ENCODE peak calls at places on chromosomes 3 and 15, in four cellular contexts. One of them, this sample, is unnamed.

GRCh38 chr3:33392703-33393125 is 47.5 kb downstream of the UBP1 start:
- DNase-seq in NB4: no peak
- DNase-seq in HepG2: no peak
- DNase-seq in A549: peak
- DNase-seq in this sample: no peak

GRCh38 chr3:134904333-134904771 is 109.3 kb downstream of the EPHB1 start:
- DNase-seq in NB4: no peak
- DNase-seq in HepG2: no peak
- DNase-seq in A549: no peak
- DNase-seq in this sample: no peak

GRCh38 chr15:93929375-93930094 is 301.8 kb upstream of the MCTP2 start:
- DNase-seq in NB4: no peak
- DNase-seq in HepG2: no peak
- DNase-seq in A549: no peak
- DNase-seq in this sample: peak

GRCh38 chr3:66433522-66433782 is 67.4 kb downstream of the LRIG1 start:
- DNase-seq in NB4: no peak
- DNase-seq in HepG2: no peak
- DNase-seq in A549: no peak
- DNase-seq in this sample: no peak

GRCh38 chr15:40118473-40118872 is 9.8 kb upstream of the BMF start:
- DNase-seq in NB4: no peak
- DNase-seq in HepG2: no peak
- DNase-seq in A549: no peak
- DNase-seq in this sample: no peak

GRCh38 chr3:106341090-106341489 is 472.3 kb upstream of the CBLB start:
- DNase-seq in NB4: no peak
- DNase-seq in HepG2: no peak
- DNase-seq in A549: no peak
- DNase-seq in this sample: no peak

GRCh38 chr3:64867204-64867603 is 179.4 kb upstream of the ADAMTS9 start:
- DNase-seq in NB4: no peak
- DNase-seq in HepG2: no peak
- DNase-seq in A549: no peak
- DNase-seq in this sample: no peak

GRCh38 chr15:51332211-51333147 is 5.9 kb downstream of the CYP19A1 start:
- DNase-seq in NB4: peak
- DNase-seq in HepG2: no peak
- DNase-seq in A549: no peak
- DNase-seq in this sample: no peak

GRCh38 chr15:89814112-89814742 is 425 bp downstream of the ANPEP start:
- DNase-seq in NB4: peak
- DNase-seq in HepG2: no peak
- DNase-seq in A549: no peak
- DNase-seq in this sample: no peak

GRCh38 chr15:60101416-60101815 is 97.3 kb downstream of the FOXB1 start:
- DNase-seq in NB4: no peak
- DNase-seq in HepG2: no peak
- DNase-seq in A549: no peak
- DNase-seq in this sample: no peak

GRCh38 chr3:136070334-136070733 is 104.8 kb downstream of the PPP2R3A start:
- DNase-seq in NB4: no peak
- DNase-seq in HepG2: no peak
- DNase-seq in A549: no peak
- DNase-seq in this sample: no peak

GRCh38 chr3:138438896-138439295 is 4.5 kb downstream of the ESYT3 start:
- DNase-seq in NB4: peak
- DNase-seq in HepG2: no peak
- DNase-seq in A549: no peak
- DNase-seq in this sample: no peak

GRCh38 chr15:21267686-21268395 is 172.5 kb downstream of the POTEB3 start:
- DNase-seq in NB4: no peak
- DNase-seq in HepG2: no peak
- DNase-seq in A549: peak
- DNase-seq in this sample: no peak

GRCh38 chr3:14487086-14487485 is 53.1 kb downstream of the GRIP2 start:
- DNase-seq in NB4: no peak
- DNase-seq in HepG2: no peak
- DNase-seq in A549: no peak
- DNase-seq in this sample: no peak

GRCh38 chr3:4507010-4507596 is 14.0 kb downstream of the ITPR1 start:
- DNase-seq in NB4: no peak
- DNase-seq in HepG2: peak
- DNase-seq in A549: no peak
- DNase-seq in this sample: no peak

GRCh38 chr3:172710709-172711456 is at the start of gene NCEH1:
- DNase-seq in NB4: peak
- DNase-seq in HepG2: peak
- DNase-seq in A549: peak
- DNase-seq in this sample: peak

GRCh38 chr3:16509721-16510619 is 3.5 kb downstream of the RFTN1 start:
- DNase-seq in NB4: no peak
- DNase-seq in HepG2: no peak
- DNase-seq in A549: no peak
- DNase-seq in this sample: no peak

GRCh38 chr3:16301490-16301889 is 36.5 kb downstream of the OXNAD1 start:
- DNase-seq in NB4: no peak
- DNase-seq in HepG2: no peak
- DNase-seq in A549: no peak
- DNase-seq in this sample: no peak

GRCh38 chr3:150739200-150739863 is 23.6 kb downstream of the SIAH2 start:
- DNase-seq in NB4: no peak
- DNase-seq in HepG2: peak
- DNase-seq in A549: no peak
- DNase-seq in this sample: no peak

GRCh38 chr3:5317572-5317971 is 130.1 kb downstream of the EDEM1 start:
- DNase-seq in NB4: peak
- DNase-seq in HepG2: peak
- DNase-seq in A549: no peak
- DNase-seq in this sample: no peak

GRCh38 chr15:59532770-59533379 is 78.7 kb upstream of the GCNT3 start:
- DNase-seq in NB4: peak
- DNase-seq in HepG2: peak
- DNase-seq in A549: peak
- DNase-seq in this sample: peak

GRCh38 chr3:97432914-97433313 is 331.6 kb upstream of the ARL6 start:
- DNase-seq in NB4: no peak
- DNase-seq in HepG2: no peak
- DNase-seq in A549: no peak
- DNase-seq in this sample: no peak

GRCh38 chr3:78875851-78876250 is 891.9 kb downstream of the ROBO1 start:
- DNase-seq in NB4: no peak
- DNase-seq in HepG2: no peak
- DNase-seq in A549: no peak
- DNase-seq in this sample: no peak

DNA sequence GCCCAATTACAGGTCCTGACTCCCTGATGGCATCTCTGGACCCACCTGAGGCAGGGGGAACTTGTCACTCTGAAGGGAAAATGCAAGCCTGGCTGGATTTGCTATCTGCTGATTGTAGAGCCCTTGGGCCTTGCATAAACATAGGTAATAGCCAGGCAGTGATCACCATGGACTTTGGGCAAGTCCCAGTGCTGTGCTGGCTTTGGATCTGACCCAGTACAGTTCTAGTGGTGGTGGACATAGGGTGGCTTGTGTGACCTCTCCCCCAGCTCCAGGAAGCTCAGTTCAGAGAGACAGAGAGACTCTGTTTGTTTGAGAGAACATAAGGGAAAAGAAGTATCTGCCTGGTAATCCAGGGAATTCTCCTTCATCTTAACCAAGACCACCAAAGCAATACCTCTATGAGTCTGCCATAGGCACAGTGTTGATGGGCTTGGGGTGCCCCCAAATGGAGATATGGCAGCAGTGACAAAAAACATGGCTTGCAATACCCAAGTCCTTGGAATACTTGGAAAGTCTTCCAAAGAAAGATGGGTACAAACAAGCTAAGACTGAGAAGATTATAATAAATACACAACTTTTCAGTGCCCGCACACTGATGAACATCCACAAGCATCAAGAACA is 348.5 kb downstream of the PYDC2 start:
- DNase-seq in NB4: no peak
- DNase-seq in HepG2: peak
- DNase-seq in A549: no peak
- DNase-seq in this sample: no peak
- TF ChIP-seq CTCF in NB4: no peak
- TF ChIP-seq CTCF in HepG2: peak
- TF ChIP-seq CTCF in A549: no peak
- TF ChIP-seq CTCF in this sample: no peak

DNA sequence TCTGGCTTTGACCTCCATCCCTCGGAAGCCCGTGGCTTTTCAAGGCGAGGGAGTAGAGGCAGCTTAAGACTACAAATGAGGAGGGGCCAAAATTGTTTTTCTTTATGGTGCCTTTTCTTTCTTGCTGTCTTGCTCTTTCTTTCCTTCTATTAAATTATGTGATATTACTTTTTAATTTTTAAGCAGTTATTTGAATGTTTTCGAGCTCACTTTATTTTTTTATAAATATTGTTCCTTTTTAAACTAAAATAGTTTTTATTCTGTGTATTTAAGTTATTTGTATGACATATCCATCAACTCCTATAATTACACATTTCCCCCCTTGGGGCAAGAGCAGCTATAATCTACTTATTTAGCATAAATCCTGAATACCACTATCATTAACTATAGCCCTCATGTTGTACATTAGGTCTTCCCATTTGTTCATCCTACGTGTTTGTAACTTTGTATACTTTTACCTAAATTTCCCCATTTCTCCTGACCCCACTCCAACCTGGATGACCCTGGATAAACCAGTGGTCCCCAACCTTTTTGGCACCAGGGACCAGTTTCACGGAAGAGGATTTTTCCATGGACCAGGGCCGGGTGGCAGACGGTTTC is 622 bp upstream of the PLSCR1 start:
- DNase-seq in NB4: no peak
- DNase-seq in HepG2: no peak
- DNase-seq in A549: no peak
- DNase-seq in this sample: no peak
- H3K4me3 ChIP-seq in NB4: peak
- H3K4me3 ChIP-seq in HepG2: peak
- H3K4me3 ChIP-seq in A549: peak
- H3K4me3 ChIP-seq in this sample: peak

DNA sequence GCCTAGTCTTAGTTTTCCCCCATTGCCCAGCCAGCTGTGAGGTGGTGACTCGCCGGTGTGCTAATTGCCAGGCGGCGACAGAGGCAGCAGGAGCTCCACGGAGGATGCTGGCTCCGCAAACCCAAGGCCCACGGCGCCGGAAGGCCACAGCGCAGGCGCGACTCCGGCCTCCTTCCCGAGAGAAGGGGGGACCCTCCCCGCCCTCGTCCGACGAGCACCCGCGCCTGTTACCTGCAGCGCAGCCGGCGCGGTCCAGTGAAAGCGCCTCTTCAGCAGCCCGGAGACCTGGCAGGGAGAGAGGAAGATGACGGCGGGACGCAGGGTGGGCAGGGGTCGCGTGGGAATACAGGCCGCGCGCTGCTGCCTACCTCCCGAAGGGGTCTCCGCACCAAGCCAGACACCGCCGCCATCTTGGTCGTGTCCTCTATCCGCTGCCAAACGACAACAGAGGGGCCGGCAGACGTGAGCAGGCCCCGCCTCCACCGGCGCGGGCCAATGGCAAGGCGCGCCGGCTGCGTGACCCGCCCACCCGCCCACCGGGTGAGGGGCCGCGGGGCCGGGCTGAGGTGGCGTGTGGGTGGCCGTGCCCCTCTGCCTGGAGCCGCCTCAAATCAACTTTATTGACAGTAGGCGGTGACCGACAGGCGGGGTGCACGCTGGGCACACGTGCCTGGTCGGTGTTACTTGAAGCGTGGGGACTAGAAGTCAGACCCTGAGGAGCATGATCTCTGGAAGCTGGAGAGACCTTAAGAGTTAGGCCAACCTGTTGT is at the start of gene PDHB:
- DNase-seq in NB4: peak
- DNase-seq in HepG2: peak
- DNase-seq in A549: peak
- DNase-seq in this sample: peak
- TF ChIP-seq POLR2A in NB4: peak
- TF ChIP-seq POLR2A in HepG2: peak
- TF ChIP-seq POLR2A in A549: peak
- TF ChIP-seq POLR2A in this sample: peak

DNA sequence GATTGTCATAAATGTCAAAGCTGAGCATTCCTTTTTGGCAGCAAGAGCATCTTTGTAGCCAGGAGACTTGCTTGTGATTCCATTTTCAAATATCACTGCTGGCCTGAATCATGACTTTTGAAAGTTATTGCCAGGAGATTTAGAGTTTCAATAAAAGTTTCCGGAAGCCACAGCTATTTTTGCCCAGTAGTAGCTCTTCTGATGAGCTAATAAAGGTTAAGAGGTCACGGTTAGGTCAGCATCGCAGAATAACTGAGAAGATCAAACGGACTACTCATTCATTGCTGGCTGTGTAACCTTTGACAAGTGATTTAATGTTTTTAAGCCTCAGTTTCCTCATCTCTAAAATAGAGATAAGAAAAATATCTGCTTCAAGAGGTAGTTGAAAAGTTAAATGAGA is 105.1 kb upstream of the ETV5 start:
- DNase-seq in NB4: no peak
- DNase-seq in HepG2: no peak
- DNase-seq in A549: no peak
- DNase-seq in this sample: no peak
- TF ChIP-seq CTCF in NB4: no peak
- TF ChIP-seq CTCF in HepG2: no peak
- TF ChIP-seq CTCF in A549: no peak
- TF ChIP-seq CTCF in this sample: no peak

DNA sequence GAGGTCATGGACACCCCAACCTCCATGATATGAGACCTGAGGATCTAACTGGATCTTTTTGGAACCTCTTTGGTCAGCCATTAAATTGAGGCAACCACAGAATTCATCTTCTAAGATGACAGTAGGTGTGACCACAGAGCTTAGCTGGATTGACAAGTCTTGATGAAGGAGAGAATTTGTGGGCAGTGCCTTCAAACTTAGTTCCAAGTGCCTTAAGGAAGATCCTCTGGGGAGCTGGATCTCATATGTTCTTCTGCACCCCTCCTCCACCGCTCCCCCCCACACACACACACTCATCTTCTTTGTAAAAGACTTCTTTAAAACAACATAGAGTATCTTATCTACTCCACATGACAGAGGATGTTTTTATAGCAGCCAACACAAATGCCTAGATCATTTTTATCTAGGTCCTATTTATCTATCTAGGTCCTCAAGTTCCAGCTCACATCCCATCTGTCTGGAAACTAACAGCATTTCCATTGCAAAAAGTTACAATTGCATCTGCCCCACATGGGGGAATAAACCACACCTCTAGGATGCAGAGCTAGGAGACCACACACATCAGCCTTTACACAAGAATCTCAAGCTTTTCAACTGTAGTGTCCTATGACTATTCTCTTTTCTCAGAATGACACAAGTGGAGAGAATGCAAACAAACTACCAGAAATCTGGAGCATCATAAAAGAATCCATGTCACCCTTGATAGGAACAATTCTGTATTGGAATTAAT is 37.4 kb downstream of the WWTR1 start:
- DNase-seq in NB4: no peak
- DNase-seq in HepG2: no peak
- DNase-seq in A549: no peak
- DNase-seq in this sample: no peak
- H3K4me3 ChIP-seq in NB4: no peak
- H3K4me3 ChIP-seq in HepG2: no peak
- H3K4me3 ChIP-seq in A549: no peak
- H3K4me3 ChIP-seq in this sample: no peak

GRCh38 chr15:78675617-78676360 is 34.8 kb upstream of the CHRNB4 start:
- DNase-seq in NB4: no peak
- DNase-seq in HepG2: no peak
- DNase-seq in A549: no peak
- DNase-seq in this sample: no peak
- TF ChIP-seq POLR2A in NB4: no peak
- TF ChIP-seq POLR2A in HepG2: no peak
- TF ChIP-seq POLR2A in A549: no peak
- TF ChIP-seq POLR2A in this sample: no peak